ENCODE peak calls at places on chromosome 2, in ten cellular contexts. One of them, this sample, is unnamed.
A peak's percentile ranks its signal among the peaks of the same experiment; 100 is the strongest.

GRCh38 chr2:28232267-28232666 is 160.4 kb upstream of the FOSL2 start:
- DNase-seq in CD8-positive, alpha-beta T cell: no peak
- DNase-seq in MM.1S: no peak
- DNase-seq in foreskin fibroblast: peak; percentile 38
- DNase-seq in transverse colon: no peak
- DNase-seq in lower lobe of right lung: no peak
- DNase-seq in left ventricle myocardium inferior: no peak
- DNase-seq in IMR-90: no peak
- DNase-seq in tibial nerve: no peak
- DNase-seq in fibroblast of the aortic adventitia: peak; percentile 14
- DNase-seq in this sample: no peak

GRCh38 chr2:197708331-197708730 is 3.2 kb downstream of the MARS2 start:
- DNase-seq in MM.1S: no peak
- DNase-seq in lower lobe of right lung: no peak
- DNase-seq in fibroblast of the aortic adventitia: peak; percentile 66
- DNase-seq in CD8-positive, alpha-beta T cell: no peak
- DNase-seq in transverse colon: no peak
- DNase-seq in left ventricle myocardium inferior: no peak
- DNase-seq in foreskin fibroblast: peak; percentile 78
- DNase-seq in IMR-90: peak; percentile 80
- DNase-seq in tibial nerve: no peak
- DNase-seq in this sample: no peak

GRCh38 chr2:165627463-165627862 is 158.0 kb downstream of the CSRNP3 start:
- DNase-seq in foreskin fibroblast: peak; percentile 46
- DNase-seq in MM.1S: no peak
- DNase-seq in lower lobe of right lung: no peak
- DNase-seq in IMR-90: peak; percentile 73
- DNase-seq in transverse colon: no peak
- DNase-seq in fibroblast of the aortic adventitia: no peak
- DNase-seq in left ventricle myocardium inferior: no peak
- DNase-seq in tibial nerve: no peak
- DNase-seq in CD8-positive, alpha-beta T cell: no peak
- DNase-seq in this sample: no peak

GRCh38 chr2:235958221-235958620 is 210.0 kb downstream of the GBX2 start:
- DNase-seq in tibial nerve: no peak
- DNase-seq in transverse colon: no peak
- DNase-seq in MM.1S: no peak
- DNase-seq in CD8-positive, alpha-beta T cell: no peak
- DNase-seq in lower lobe of right lung: no peak
- DNase-seq in foreskin fibroblast: no peak
- DNase-seq in fibroblast of the aortic adventitia: no peak
- DNase-seq in IMR-90: no peak
- DNase-seq in left ventricle myocardium inferior: no peak
- DNase-seq in this sample: no peak

GRCh38 chr2:110979834-110980612 is 140.7 kb upstream of the BCL2L11 start:
- DNase-seq in foreskin fibroblast: no peak
- DNase-seq in IMR-90: no peak
- DNase-seq in MM.1S: no peak
- DNase-seq in transverse colon: no peak
- DNase-seq in left ventricle myocardium inferior: no peak
- DNase-seq in fibroblast of the aortic adventitia: no peak
- DNase-seq in tibial nerve: no peak
- DNase-seq in CD8-positive, alpha-beta T cell: no peak
- DNase-seq in lower lobe of right lung: no peak
- DNase-seq in this sample: no peak

GRCh38 chr2:22274611-22275010 is 1110.4 kb upstream of the KLHL29 start:
- DNase-seq in transverse colon: no peak
- DNase-seq in lower lobe of right lung: no peak
- DNase-seq in IMR-90: no peak
- DNase-seq in foreskin fibroblast: no peak
- DNase-seq in MM.1S: no peak
- DNase-seq in tibial nerve: no peak
- DNase-seq in fibroblast of the aortic adventitia: no peak
- DNase-seq in left ventricle myocardium inferior: no peak
- DNase-seq in CD8-positive, alpha-beta T cell: no peak
- DNase-seq in this sample: no peak

GRCh38 chr2:161250864-161251436 is 57.3 kb upstream of the PSMD14 start:
- DNase-seq in foreskin fibroblast: peak; percentile 58
- DNase-seq in tibial nerve: no peak
- DNase-seq in fibroblast of the aortic adventitia: peak; percentile 44
- DNase-seq in IMR-90: peak; percentile 37
- DNase-seq in left ventricle myocardium inferior: no peak
- DNase-seq in MM.1S: peak; percentile 66
- DNase-seq in lower lobe of right lung: no peak
- DNase-seq in transverse colon: no peak
- DNase-seq in CD8-positive, alpha-beta T cell: no peak
- DNase-seq in this sample: no peak

GRCh38 chr2:239881031-239881471 is 144.1 kb downstream of the NDUFA10 start:
- DNase-seq in CD8-positive, alpha-beta T cell: no peak
- DNase-seq in foreskin fibroblast: no peak
- DNase-seq in tibial nerve: no peak
- DNase-seq in fibroblast of the aortic adventitia: no peak
- DNase-seq in lower lobe of right lung: no peak
- DNase-seq in MM.1S: no peak
- DNase-seq in left ventricle myocardium inferior: no peak
- DNase-seq in transverse colon: no peak
- DNase-seq in IMR-90: no peak
- DNase-seq in this sample: peak; percentile 36

GRCh38 chr2:30177861-30178465 is 31.2 kb downstream of the YPEL5 start:
- DNase-seq in foreskin fibroblast: peak; percentile 15
- DNase-seq in IMR-90: no peak
- DNase-seq in fibroblast of the aortic adventitia: no peak
- DNase-seq in CD8-positive, alpha-beta T cell: no peak
- DNase-seq in MM.1S: no peak
- DNase-seq in left ventricle myocardium inferior: no peak
- DNase-seq in transverse colon: no peak
- DNase-seq in tibial nerve: peak; percentile 15
- DNase-seq in lower lobe of right lung: no peak
- DNase-seq in this sample: no peak

GRCh38 chr2:99710720-99711612 is 221.1 kb upstream of the REV1 start:
- DNase-seq in transverse colon: no peak
- DNase-seq in lower lobe of right lung: no peak
- DNase-seq in MM.1S: no peak
- DNase-seq in left ventricle myocardium inferior: peak; percentile 29
- DNase-seq in foreskin fibroblast: no peak
- DNase-seq in CD8-positive, alpha-beta T cell: no peak
- DNase-seq in IMR-90: no peak
- DNase-seq in tibial nerve: no peak
- DNase-seq in fibroblast of the aortic adventitia: no peak
- DNase-seq in this sample: no peak

GRCh38 chr2:99709229-99709628 is 219.4 kb upstream of the REV1 start:
- DNase-seq in MM.1S: no peak
- DNase-seq in transverse colon: no peak
- DNase-seq in IMR-90: no peak
- DNase-seq in left ventricle myocardium inferior: no peak
- DNase-seq in fibroblast of the aortic adventitia: no peak
- DNase-seq in foreskin fibroblast: no peak
- DNase-seq in lower lobe of right lung: no peak
- DNase-seq in tibial nerve: no peak
- DNase-seq in CD8-positive, alpha-beta T cell: no peak
- DNase-seq in this sample: no peak

GRCh38 chr2:99706734-99707133 is 216.9 kb upstream of the REV1 start:
- DNase-seq in MM.1S: no peak
- DNase-seq in CD8-positive, alpha-beta T cell: no peak
- DNase-seq in transverse colon: no peak
- DNase-seq in tibial nerve: no peak
- DNase-seq in left ventricle myocardium inferior: no peak
- DNase-seq in foreskin fibroblast: no peak
- DNase-seq in fibroblast of the aortic adventitia: no peak
- DNase-seq in IMR-90: no peak
- DNase-seq in lower lobe of right lung: no peak
- DNase-seq in this sample: no peak

GRCh38 chr2:99707592-99707991 is 217.8 kb upstream of the REV1 start:
- DNase-seq in MM.1S: no peak
- DNase-seq in CD8-positive, alpha-beta T cell: no peak
- DNase-seq in tibial nerve: no peak
- DNase-seq in foreskin fibroblast: peak; percentile 12
- DNase-seq in fibroblast of the aortic adventitia: peak; percentile 26
- DNase-seq in left ventricle myocardium inferior: no peak
- DNase-seq in IMR-90: peak; percentile 76
- DNase-seq in lower lobe of right lung: no peak
- DNase-seq in transverse colon: no peak
- DNase-seq in this sample: no peak

DNA sequence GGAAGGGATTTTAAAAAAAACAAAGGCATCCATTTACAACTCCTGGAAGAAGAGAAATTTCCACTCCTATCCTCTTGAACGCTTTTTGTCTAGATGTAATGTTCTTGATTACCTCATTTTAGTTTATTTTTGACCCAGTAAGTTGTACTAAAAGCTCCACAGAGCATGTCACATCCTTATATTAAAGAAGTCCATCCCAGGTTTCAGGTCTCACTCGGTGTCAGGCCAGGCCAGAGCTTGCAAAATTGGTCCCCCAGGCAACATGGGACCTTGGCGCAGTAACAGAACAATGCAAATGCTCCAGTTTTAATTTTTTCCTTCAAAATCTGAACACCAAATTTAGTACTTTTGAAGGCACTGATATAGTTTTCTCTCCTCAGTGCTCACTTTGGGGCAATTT is 218.4 kb upstream of the REV1 start:
- DNase-seq in transverse colon: no peak
- DNase-seq in CD8-positive, alpha-beta T cell: no peak
- DNase-seq in IMR-90: no peak
- DNase-seq in tibial nerve: peak; percentile 32
- DNase-seq in MM.1S: no peak
- DNase-seq in fibroblast of the aortic adventitia: no peak
- DNase-seq in lower lobe of right lung: no peak
- DNase-seq in foreskin fibroblast: no peak
- DNase-seq in left ventricle myocardium inferior: peak; percentile 47
- DNase-seq in this sample: no peak
- H3K4me3 ChIP-seq in transverse colon: no peak overlapping the region
- H3K4me3 ChIP-seq in CD8-positive, alpha-beta T cell: no peak overlapping the region
- H3K4me3 ChIP-seq in IMR-90: no peak overlapping the region
- H3K4me3 ChIP-seq in tibial nerve: no peak overlapping the region
- H3K4me3 ChIP-seq in MM.1S: no peak overlapping the region
- H3K4me3 ChIP-seq in fibroblast of the aortic adventitia: no peak overlapping the region
- H3K4me3 ChIP-seq in lower lobe of right lung: no peak overlapping the region
- H3K4me3 ChIP-seq in foreskin fibroblast: no peak overlapping the region
- H3K4me3 ChIP-seq in left ventricle myocardium inferior: no peak overlapping the region
- H3K4me3 ChIP-seq in this sample: no peak overlapping the region

GRCh38 chr2:60485055-60485454 is 68.4 kb downstream of the BCL11A start:
- DNase-seq in CD8-positive, alpha-beta T cell: no peak
- DNase-seq in foreskin fibroblast: peak; percentile 50
- DNase-seq in left ventricle myocardium inferior: no peak
- DNase-seq in IMR-90: no peak
- DNase-seq in tibial nerve: no peak
- DNase-seq in lower lobe of right lung: no peak
- DNase-seq in MM.1S: no peak
- DNase-seq in transverse colon: no peak
- DNase-seq in fibroblast of the aortic adventitia: no peak
- DNase-seq in this sample: no peak
- H3K4me3 ChIP-seq in CD8-positive, alpha-beta T cell: no peak overlapping the region
- H3K4me3 ChIP-seq in foreskin fibroblast: no peak overlapping the region
- H3K4me3 ChIP-seq in left ventricle myocardium inferior: peak overlapping the region; percentile 14
- H3K4me3 ChIP-seq in IMR-90: no peak overlapping the region
- H3K4me3 ChIP-seq in tibial nerve: no peak overlapping the region
- H3K4me3 ChIP-seq in lower lobe of right lung: no peak overlapping the region
- H3K4me3 ChIP-seq in MM.1S: no peak overlapping the region
- H3K4me3 ChIP-seq in transverse colon: no peak overlapping the region
- H3K4me3 ChIP-seq in fibroblast of the aortic adventitia: no peak overlapping the region
- H3K4me3 ChIP-seq in this sample: no peak overlapping the region

GRCh38 chr2:190342601-190343000 is 788 bp upstream of the INPP1 start:
- DNase-seq in transverse colon: no peak
- DNase-seq in foreskin fibroblast: no peak
- DNase-seq in fibroblast of the aortic adventitia: no peak
- DNase-seq in tibial nerve: no peak
- DNase-seq in IMR-90: no peak
- DNase-seq in left ventricle myocardium inferior: no peak
- DNase-seq in CD8-positive, alpha-beta T cell: no peak
- DNase-seq in lower lobe of right lung: no peak
- DNase-seq in MM.1S: no peak
- DNase-seq in this sample: no peak

GRCh38 chr2:190340369-190340768 is 3.0 kb upstream of the INPP1 start:
- DNase-seq in MM.1S: no peak
- DNase-seq in foreskin fibroblast: peak; percentile 44
- DNase-seq in IMR-90: no peak
- DNase-seq in lower lobe of right lung: no peak
- DNase-seq in CD8-positive, alpha-beta T cell: no peak
- DNase-seq in left ventricle myocardium inferior: no peak
- DNase-seq in fibroblast of the aortic adventitia: no peak
- DNase-seq in tibial nerve: no peak
- DNase-seq in transverse colon: no peak
- DNase-seq in this sample: no peak

GRCh38 chr2:190338453-190338852 is 4.9 kb upstream of the INPP1 start:
- DNase-seq in CD8-positive, alpha-beta T cell: no peak
- DNase-seq in lower lobe of right lung: no peak
- DNase-seq in fibroblast of the aortic adventitia: no peak
- DNase-seq in foreskin fibroblast: no peak
- DNase-seq in tibial nerve: no peak
- DNase-seq in transverse colon: no peak
- DNase-seq in IMR-90: no peak
- DNase-seq in left ventricle myocardium inferior: no peak
- DNase-seq in MM.1S: no peak
- DNase-seq in this sample: no peak

GRCh38 chr2:190336420-190336819 is 7.0 kb upstream of the INPP1 start:
- DNase-seq in fibroblast of the aortic adventitia: no peak
- DNase-seq in CD8-positive, alpha-beta T cell: no peak
- DNase-seq in foreskin fibroblast: no peak
- DNase-seq in transverse colon: no peak
- DNase-seq in IMR-90: no peak
- DNase-seq in lower lobe of right lung: no peak
- DNase-seq in left ventricle myocardium inferior: no peak
- DNase-seq in MM.1S: no peak
- DNase-seq in tibial nerve: no peak
- DNase-seq in this sample: no peak

GRCh38 chr2:190339394-190339793 is 4.0 kb upstream of the INPP1 start:
- DNase-seq in MM.1S: no peak
- DNase-seq in foreskin fibroblast: no peak
- DNase-seq in transverse colon: no peak
- DNase-seq in fibroblast of the aortic adventitia: no peak
- DNase-seq in CD8-positive, alpha-beta T cell: no peak
- DNase-seq in tibial nerve: no peak
- DNase-seq in IMR-90: no peak
- DNase-seq in left ventricle myocardium inferior: no peak
- DNase-seq in lower lobe of right lung: no peak
- DNase-seq in this sample: no peak
- H3K4me3 ChIP-seq in MM.1S: no peak overlapping the region
- H3K4me3 ChIP-seq in foreskin fibroblast: no peak overlapping the region
- H3K4me3 ChIP-seq in transverse colon: no peak overlapping the region
- H3K4me3 ChIP-seq in fibroblast of the aortic adventitia: no peak overlapping the region
- H3K4me3 ChIP-seq in CD8-positive, alpha-beta T cell: no peak overlapping the region
- H3K4me3 ChIP-seq in tibial nerve: no peak overlapping the region
- H3K4me3 ChIP-seq in IMR-90: no peak overlapping the region
- H3K4me3 ChIP-seq in left ventricle myocardium inferior: no peak overlapping the region
- H3K4me3 ChIP-seq in lower lobe of right lung: no peak overlapping the region
- H3K4me3 ChIP-seq in this sample: no peak overlapping the region

GRCh38 chr2:26184086-26184485 is 11.2 kb downstream of the GAREM2 start:
- DNase-seq in foreskin fibroblast: no peak
- DNase-seq in CD8-positive, alpha-beta T cell: no peak
- DNase-seq in IMR-90: no peak
- DNase-seq in left ventricle myocardium inferior: no peak
- DNase-seq in lower lobe of right lung: no peak
- DNase-seq in fibroblast of the aortic adventitia: no peak
- DNase-seq in MM.1S: no peak
- DNase-seq in tibial nerve: no peak
- DNase-seq in transverse colon: no peak
- DNase-seq in this sample: no peak
- H3K4me3 ChIP-seq in foreskin fibroblast: no peak overlapping the region
- H3K4me3 ChIP-seq in CD8-positive, alpha-beta T cell: peak overlapping the region; percentile 65
- H3K4me3 ChIP-seq in IMR-90: peak overlapping the region; percentile 40
- H3K4me3 ChIP-seq in left ventricle myocardium inferior: peak overlapping the region; percentile 71
- H3K4me3 ChIP-seq in lower lobe of right lung: peak overlapping the region; percentile 60
- H3K4me3 ChIP-seq in fibroblast of the aortic adventitia: peak overlapping the region; percentile 69
- H3K4me3 ChIP-seq in MM.1S: peak overlapping the region; percentile 63
- H3K4me3 ChIP-seq in tibial nerve: peak overlapping the region; percentile 55
- H3K4me3 ChIP-seq in transverse colon: no peak overlapping the region
- H3K4me3 ChIP-seq in this sample: peak overlapping the region; percentile 77